ENCODE peak calls at places on chromosome 17, in six cellular contexts. J is stomach, M is ovary, X is right lobe of liver, D is Peyer's patch, B is IMR-90. F is an unnamed sample. For H3K9me3, the result is how much of the 10 kb centered on the place peaks cover.

GRCh38 chr17:55421179-55421934 is at the start of gene MMD:
- DNase-seq in J (no peak), M (no peak), X (peak), D (peak), B (no peak), F (peak)

GRCh38 chr17:7884581-7885356 is 3.8 kb upstream of the CHD3 start:
- DNase-seq in J (peak), M (peak), X (no peak), D (peak), B (no peak), F (no peak)

GRCh38 chr17:42979511-42980273 is at the start of gene PTGES3L:
- DNase-seq in J (no peak), M (no peak), X (no peak), D (no peak), B (peak), F (peak)

GRCh38 chr17:29577009-29577777 is 8.7 kb downstream of the TP53I13 start:
- DNase-seq in J (no peak), M (no peak), X (no peak), D (no peak), B (no peak), F (peak)

GRCh38 chr17:50052822-50053653 is 2.9 kb upstream of the ITGA3 start:
- DNase-seq in J (peak), M (peak), X (peak), D (no peak), B (peak), F (peak)

GRCh38 chr17:57459286-57459915 is 203.1 kb downstream of the MSI2 start:
- DNase-seq in J (no peak), M (no peak), X (peak), D (no peak), B (peak), F (no peak)

GRCh38 chr17:38598536-38598935 is 7.2 kb downstream of the SRCIN1 start:
- DNase-seq in J (peak), M (no peak), X (no peak), D (peak), B (peak), F (no peak)

GRCh38 chr17:56174421-56174820 is 21.1 kb downstream of the ANKFN1 start:
- DNase-seq in J (no peak), M (no peak), X (no peak), D (no peak), B (no peak), F (no peak)

DNA sequence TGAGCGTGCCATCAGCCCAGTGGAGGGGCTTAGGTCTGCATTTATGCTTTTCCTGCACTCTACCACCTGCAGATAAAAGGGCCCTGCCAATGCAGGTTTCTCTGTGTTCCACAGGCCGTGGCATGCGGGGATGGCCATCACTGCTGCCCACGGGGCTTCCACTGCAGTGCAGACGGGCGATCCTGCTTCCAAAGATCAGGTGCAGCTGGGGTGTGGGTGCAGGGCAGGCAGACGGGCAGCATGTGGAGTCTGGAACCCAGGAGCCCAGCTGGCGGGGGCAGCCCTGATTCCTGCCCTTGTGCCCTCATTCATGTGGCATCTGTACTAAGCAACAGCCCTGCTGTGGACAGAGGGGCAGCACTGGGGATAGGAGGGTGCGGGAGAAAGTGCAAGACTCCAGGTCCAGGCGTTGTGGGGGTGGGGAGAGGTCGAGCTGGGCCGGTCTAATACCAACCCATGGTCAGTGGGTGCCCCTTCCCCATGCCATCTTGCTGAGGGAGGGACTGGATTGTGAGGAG is 4.5 kb downstream of the GRN start:
- DNase-seq in J (no peak), M (no peak), X (no peak), D (no peak), B (no peak), F (no peak)
- H3K9me3 ChIP-seq in J (under half), M (under half), X (under half), D (under half), B (under half), F (under half)

DNA sequence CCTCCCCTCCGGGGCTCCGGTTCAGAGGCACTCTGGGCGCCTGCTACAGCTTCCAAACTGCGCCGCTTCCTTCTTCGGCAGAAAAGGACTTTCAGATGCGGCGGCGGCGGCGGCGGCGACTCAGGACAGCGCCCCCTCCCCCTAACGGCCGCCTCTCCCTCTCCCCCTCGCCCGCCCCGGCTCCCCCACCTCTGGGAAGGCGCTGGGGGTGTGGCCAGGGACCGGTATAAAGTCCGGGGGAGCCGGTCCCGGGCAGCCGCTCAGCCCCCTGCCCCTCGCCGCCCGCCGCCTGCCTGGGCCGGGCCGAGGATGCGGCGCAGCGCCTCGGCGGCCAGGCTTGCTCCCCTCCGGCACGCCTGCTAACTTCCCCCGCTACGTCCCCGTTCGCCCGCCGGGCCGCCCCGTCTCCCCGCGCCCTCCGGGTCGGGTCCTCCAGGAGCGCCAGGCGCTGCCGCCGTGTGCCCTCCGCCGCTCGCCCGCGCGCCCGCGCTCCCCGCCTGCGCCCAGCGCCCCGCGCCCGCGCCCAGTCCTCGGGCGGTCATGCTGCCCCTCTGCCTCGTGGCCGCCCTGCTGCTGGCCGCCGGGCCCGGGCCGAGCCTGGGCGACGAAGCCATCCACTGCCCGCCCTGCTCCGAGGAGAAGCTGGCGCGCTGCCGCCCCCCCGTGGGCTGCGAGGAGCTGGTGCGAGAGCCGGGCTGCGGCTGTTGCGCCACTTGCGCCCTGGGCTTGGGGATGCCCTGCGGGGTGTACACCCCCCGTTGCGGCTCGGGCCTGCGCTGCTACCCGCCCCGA is at the start of gene IGFBP4:
- DNase-seq in J (peak), M (peak), X (peak), D (peak), B (peak), F (peak)
- TF ChIP-seq POLR2A in J (no peak), M (peak), X (peak), D (peak), B (peak), F (no peak)

DNA sequence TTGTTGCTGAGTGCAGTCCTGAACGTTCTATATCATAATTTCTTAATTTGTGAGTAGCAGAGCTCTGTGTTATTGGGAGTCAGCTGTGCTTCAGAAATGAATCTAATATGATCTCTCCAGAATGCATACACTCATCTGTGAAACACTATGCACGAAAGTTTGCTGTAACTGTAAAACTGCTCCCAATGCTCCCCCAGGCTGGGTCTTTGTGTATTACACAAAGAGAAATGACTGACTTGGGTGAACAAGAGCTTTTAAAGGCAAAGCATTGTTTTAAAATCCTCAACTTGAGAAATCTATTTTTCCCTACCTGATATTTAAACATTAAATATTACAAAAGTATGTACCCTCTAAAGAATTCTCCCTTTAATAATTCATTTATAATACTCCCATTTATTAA is 636.7 kb upstream of the KIF2B start:
- DNase-seq in J (no peak), M (no peak), X (no peak), D (no peak), B (no peak), F (no peak)
- H3K9me3 ChIP-seq in J (under half), M (under half), X (under half), D (under half), B (under half), F (under half)

DNA sequence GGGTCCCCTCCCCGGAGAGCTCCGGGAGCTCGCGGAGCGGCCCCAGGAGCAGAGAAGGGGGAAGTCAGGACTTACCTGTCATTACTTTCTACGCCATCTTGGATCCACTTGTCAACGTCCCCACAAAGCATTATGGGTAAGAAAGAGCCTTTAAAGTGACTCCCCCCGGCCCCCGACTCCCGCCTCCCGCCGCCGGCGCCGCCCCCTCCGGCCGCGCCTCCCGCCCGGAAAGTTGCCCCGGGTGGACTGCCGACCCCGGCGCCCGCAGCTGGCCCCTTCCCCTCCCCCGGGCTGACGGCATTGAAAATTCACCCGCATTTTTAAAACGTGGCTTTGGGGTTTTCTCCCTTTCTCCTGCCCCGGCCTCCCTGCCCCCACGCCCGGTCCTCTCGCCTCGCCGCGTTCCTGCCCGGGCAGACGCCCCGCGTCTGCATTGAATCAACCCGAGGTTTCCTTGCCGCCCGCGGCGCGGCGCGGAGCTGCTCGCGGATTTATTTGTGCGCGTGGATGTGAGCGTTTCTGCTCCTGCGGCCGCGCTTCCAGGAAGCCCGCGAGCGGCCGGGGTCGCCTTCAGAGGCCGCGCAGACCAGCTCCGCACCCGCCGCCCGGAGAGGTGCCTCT is at the start of gene HELZ:
- DNase-seq in J (peak), M (peak), X (peak), D (peak), B (peak), F (peak)
- TF ChIP-seq POLR2A in J (no peak), M (no peak), X (peak), D (no peak), B (no peak), F (peak)